ENCODE peak calls at places on chromosomes 16 and 17, in nine cellular contexts. K, X, N, C, D, R, V, W and Z are unnamed samples.

GRCh38 chr16:47728229-47728628 is 267.1 kb downstream of the PHKB start:
- DNase-seq in K (no peak), R (no peak), W (no peak), D (no peak), V (peak; percentile 10), X (no peak), N (no peak), C (no peak), Z (no peak)

GRCh38 chr16:67329901-67330300 is 3.3 kb downstream of the LRRC36 start:
- DNase-seq in V (no peak), D (no peak), N (no peak), C (no peak), X (no peak), K (no peak), R (no peak), W (no peak), Z (no peak)

GRCh38 chr16:24463196-24463945 is 76.0 kb upstream of the RBBP6 start:
- DNase-seq in C (no peak), X (peak; percentile 54), R (no peak), D (no peak), W (no peak), N (no peak), V (no peak), K (no peak), Z (no peak)

GRCh38 chr17:50661348-50661747 is 26.7 kb downstream of the ABCC3 start:
- DNase-seq in R (no peak), N (no peak), W (no peak), C (no peak), V (no peak), D (no peak), X (no peak), K (no peak), Z (no peak)

GRCh38 chr17:8360260-8360659 is 16.2 kb downstream of the KRABD2 start:
- DNase-seq in C (no peak), N (no peak), W (no peak), R (no peak), K (no peak), X (no peak), D (no peak), V (no peak), Z (no peak)

GRCh38 chr16:48129926-48130325 is 25.9 kb downstream of the ABCC12 start:
- DNase-seq in D (no peak), C (no peak), R (no peak), X (no peak), N (no peak), W (no peak), K (no peak), V (no peak), Z (no peak)

GRCh38 chr17:81807839-81808238 is 3.9 kb downstream of the GCGR start:
- DNase-seq in V (no peak), W (no peak), X (no peak), R (no peak), K (no peak), D (no peak), N (no peak), C (no peak), Z (no peak)

GRCh38 chr17:40218006-40218739 is 931 bp upstream of the WIPF2 start:
- DNase-seq in N (no peak), W (no peak), X (no peak), V (no peak), D (no peak), K (no peak), C (no peak), R (no peak), Z (no peak)

GRCh38 chr16:81520151-81520470 is 75.5 kb downstream of the CMIP start:
- DNase-seq in R (no peak), W (no peak), N (no peak), C (no peak), X (no peak), K (no peak), V (no peak), D (no peak), Z (no peak)

GRCh38 chr17:79339311-79339710 is 264.7 kb downstream of the ENGASE start:
- DNase-seq in C (no peak), K (no peak), V (no peak), W (no peak), R (no peak), N (no peak), X (no peak), D (no peak), Z (no peak)

GRCh38 chr17:80709090-80709695 is 164.6 kb downstream of the RPTOR start:
- DNase-seq in N (no peak), W (no peak), R (no peak), K (no peak), C (no peak), V (no peak), D (no peak), X (no peak), Z (no peak)

GRCh38 chr17:2933606-2934005 is 129.8 kb downstream of the OR1D5 start:
- DNase-seq in W (no peak), X (no peak), N (no peak), K (no peak), R (no peak), V (no peak), C (no peak), D (no peak), Z (no peak)

GRCh38 chr17:58264407-58265103 is 16.2 kb downstream of the MPO start:
- DNase-seq in N (no peak), V (no peak), C (no peak), X (peak; percentile 13), D (no peak), K (no peak), W (no peak), R (no peak), Z (no peak)

GRCh38 chr17:81365601-81366585 is 29.4 kb upstream of the BAHCC1 start:
- DNase-seq in D (peak; percentile 88), C (no peak), W (peak; percentile 85), R (no peak), K (peak; percentile 88), X (peak; percentile 45), V (no peak), N (no peak), Z (peak; percentile 95)

GRCh38 chr16:27767971-27768591 is 218.1 kb downstream of the KATNIP start:
- DNase-seq in N (no peak), R (no peak), X (no peak), C (no peak), W (no peak), V (no peak), K (no peak), D (no peak), Z (no peak)

GRCh38 chr16:27771201-27771910 is 221.4 kb downstream of the KATNIP start:
- DNase-seq in V (no peak), K (no peak), N (no peak), R (no peak), C (no peak), D (no peak), W (no peak), X (no peak), Z (no peak)

GRCh38 chr16:27770271-27771196 is 220.6 kb downstream of the KATNIP start:
- DNase-seq in W (no peak), R (no peak), C (no peak), D (no peak), K (no peak), V (no peak), X (no peak), N (no peak), Z (no peak)

GRCh38 chr16:27768651-27769270 is 218.8 kb downstream of the KATNIP start:
- DNase-seq in D (no peak), R (no peak), N (no peak), X (no peak), V (no peak), W (no peak), C (no peak), K (no peak), Z (no peak)

DNA sequence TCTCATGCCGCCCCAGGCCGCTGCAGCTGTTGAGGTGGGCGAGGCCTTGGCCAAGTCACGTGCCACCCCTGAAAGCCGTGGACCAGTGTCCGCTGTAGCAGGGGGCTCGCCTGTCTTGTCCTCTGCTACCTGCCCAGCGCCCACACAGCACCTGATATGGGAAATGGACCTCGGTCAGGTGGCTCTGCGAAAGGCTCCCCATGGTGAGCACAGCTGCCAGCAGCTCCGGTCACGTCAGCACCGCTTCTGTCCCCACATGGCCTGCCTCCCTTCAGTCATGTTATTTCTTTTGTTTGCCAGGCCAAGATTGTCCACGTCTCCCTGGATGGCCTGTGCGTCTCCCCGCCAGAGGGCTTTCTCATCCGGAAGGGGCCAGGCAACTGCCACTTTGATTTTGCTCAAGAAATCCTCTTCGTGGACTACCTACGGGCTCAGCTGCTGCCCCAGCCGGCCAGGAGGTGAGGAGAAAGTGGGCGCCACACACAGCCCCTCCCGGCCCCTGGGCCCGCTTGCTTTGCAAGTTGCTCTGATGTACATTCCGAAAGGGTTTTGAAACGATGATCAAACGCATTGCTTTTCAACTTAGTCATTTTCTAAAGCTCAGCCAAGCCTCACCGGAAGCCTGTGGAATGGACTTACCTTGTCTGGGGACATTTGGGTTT is 219.7 kb downstream of the KATNIP start:
- DNase-seq in N (no peak), K (peak; percentile 82), R (peak; percentile 56), D (peak; percentile 82), C (no peak), X (no peak), W (peak; percentile 33), V (no peak), Z (peak; percentile 90)
- TF ChIP-seq CTCF in N (no peak), K (no peak), R (no peak), D (no peak), C (no peak), X (no peak), W (no peak), V (no peak), Z (no peak)

DNA sequence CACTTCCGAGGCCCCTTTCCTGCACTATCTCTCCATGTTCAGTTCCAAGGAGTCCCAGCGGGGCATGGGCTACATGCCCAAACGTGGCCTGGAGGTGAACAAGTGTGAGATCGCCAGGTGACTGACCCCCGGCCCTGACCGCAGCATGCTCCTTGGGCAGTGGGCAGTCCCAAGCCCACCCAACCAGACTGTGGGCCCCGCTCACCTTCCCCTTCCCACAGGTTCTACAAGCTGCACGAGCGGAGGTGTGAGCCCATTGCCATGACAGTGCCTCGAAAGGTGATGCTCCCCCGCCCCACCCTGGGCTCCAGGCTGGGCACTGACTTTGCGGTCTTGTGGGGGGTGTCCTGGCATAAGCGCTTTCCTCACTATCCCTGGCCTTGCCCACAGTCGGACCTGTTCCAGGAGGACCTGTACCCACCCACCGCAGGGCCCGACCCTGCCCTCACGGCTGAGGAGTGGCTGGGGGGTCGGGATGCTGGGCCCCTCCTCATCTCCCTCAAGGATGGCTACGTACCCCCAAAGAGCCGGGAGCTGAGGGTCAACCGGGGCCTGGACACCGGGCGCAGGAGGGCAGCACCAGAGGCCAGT is 4.7 kb downstream of the CORO1A start:
- DNase-seq in R (no peak), N (no peak), X (no peak), D (no peak), V (no peak), K (no peak), W (no peak), C (no peak), Z (no peak)
- H3K4me3 ChIP-seq in R (no peak overlapping the region), N (no peak overlapping the region), X (no peak overlapping the region), D (no peak overlapping the region), V (no peak overlapping the region), K (no peak overlapping the region), W (no peak overlapping the region), C (no peak overlapping the region), Z (no peak overlapping the region)

GRCh38 chr17:5043524-5043923 is 8.3 kb upstream of the SLC52A1 start:
- DNase-seq in D (no peak), R (no peak), K (no peak), N (no peak), V (no peak), W (no peak), C (no peak), X (peak; percentile 74), Z (no peak)
- TF ChIP-seq CTCF in D (no peak), R (no peak), K (no peak), N (no peak), V (no peak), W (no peak), C (no peak), X (peak; percentile 57), Z (no peak)

GRCh38 chr16:86288716-86289294 is 221.5 kb upstream of the FOXF1 start:
- DNase-seq in D (no peak), V (no peak), N (no peak), R (no peak), X (no peak), W (no peak), C (no peak), K (no peak), Z (no peak)
- H3K4me3 ChIP-seq in D (no peak overlapping the region), V (no peak overlapping the region), N (no peak overlapping the region), R (no peak overlapping the region), X (no peak overlapping the region), W (no peak overlapping the region), C (no peak overlapping the region), K (no peak overlapping the region), Z (no peak overlapping the region)